ENCODE peak calls at places on chromosome 14, in eight cellular contexts. One of them, this sample, is unnamed.

GRCh38 chr14:88829188-88829587 is 4.7 kb downstream of the TTC8 start:
- DNase-seq in lower lobe of right lung: no peak
- DNase-seq in Calu3: no peak
- DNase-seq in pancreas: no peak
- DNase-seq in AG04450: no peak
- DNase-seq in upper lobe of right lung: no peak
- DNase-seq in thyroid gland: no peak
- DNase-seq in A549: no peak
- DNase-seq in this sample: no peak

GRCh38 chr14:31096255-31096654 is 70.1 kb upstream of the STRN3 start:
- DNase-seq in A549: no peak
- DNase-seq in thyroid gland: no peak
- DNase-seq in lower lobe of right lung: no peak
- DNase-seq in AG04450: peak
- DNase-seq in upper lobe of right lung: no peak
- DNase-seq in Calu3: no peak
- DNase-seq in pancreas: no peak
- DNase-seq in this sample: peak

GRCh38 chr14:92956961-92957360 is 34.0 kb downstream of the CHGA start:
- DNase-seq in Calu3: no peak
- DNase-seq in A549: no peak
- DNase-seq in lower lobe of right lung: no peak
- DNase-seq in upper lobe of right lung: no peak
- DNase-seq in pancreas: no peak
- DNase-seq in thyroid gland: no peak
- DNase-seq in AG04450: no peak
- DNase-seq in this sample: no peak

GRCh38 chr14:94142247-94142646 is 12.8 kb upstream of the IFI27L2 start:
- DNase-seq in pancreas: no peak
- DNase-seq in Calu3: no peak
- DNase-seq in thyroid gland: no peak
- DNase-seq in upper lobe of right lung: no peak
- DNase-seq in AG04450: no peak
- DNase-seq in A549: no peak
- DNase-seq in lower lobe of right lung: no peak
- DNase-seq in this sample: no peak

GRCh38 chr14:96249016-96249415 is 7.0 kb upstream of the BDKRB1 start:
- DNase-seq in Calu3: no peak
- DNase-seq in AG04450: peak
- DNase-seq in pancreas: no peak
- DNase-seq in thyroid gland: no peak
- DNase-seq in lower lobe of right lung: no peak
- DNase-seq in upper lobe of right lung: peak
- DNase-seq in A549: no peak
- DNase-seq in this sample: peak

GRCh38 chr14:100651999-100652508 is 64.8 kb upstream of the BEGAIN start:
- DNase-seq in AG04450: peak
- DNase-seq in upper lobe of right lung: no peak
- DNase-seq in Calu3: no peak
- DNase-seq in thyroid gland: no peak
- DNase-seq in A549: no peak
- DNase-seq in pancreas: peak
- DNase-seq in lower lobe of right lung: no peak
- DNase-seq in this sample: peak

GRCh38 chr14:101290681-101291080 is 270.6 kb upstream of the DIO3 start:
- DNase-seq in Calu3: no peak
- DNase-seq in A549: no peak
- DNase-seq in upper lobe of right lung: no peak
- DNase-seq in thyroid gland: no peak
- DNase-seq in AG04450: no peak
- DNase-seq in lower lobe of right lung: no peak
- DNase-seq in pancreas: no peak
- DNase-seq in this sample: no peak

GRCh38 chr14:58865520-58866281 is 227.9 kb downstream of the DACT1 start:
- DNase-seq in thyroid gland: no peak
- DNase-seq in lower lobe of right lung: no peak
- DNase-seq in upper lobe of right lung: no peak
- DNase-seq in Calu3: no peak
- DNase-seq in A549: no peak
- DNase-seq in AG04450: peak
- DNase-seq in pancreas: no peak
- DNase-seq in this sample: no peak

GRCh38 chr14:64800000-64800399 is 79.7 kb downstream of the SPTB start:
- DNase-seq in thyroid gland: peak
- DNase-seq in AG04450: no peak
- DNase-seq in lower lobe of right lung: peak
- DNase-seq in Calu3: peak
- DNase-seq in upper lobe of right lung: no peak
- DNase-seq in A549: peak
- DNase-seq in pancreas: peak
- DNase-seq in this sample: peak

GRCh38 chr14:76918751-76919421 is 92.7 kb downstream of the LRRC74A start:
- DNase-seq in pancreas: peak
- DNase-seq in AG04450: peak
- DNase-seq in lower lobe of right lung: peak
- DNase-seq in A549: peak
- DNase-seq in upper lobe of right lung: peak
- DNase-seq in Calu3: peak
- DNase-seq in thyroid gland: peak
- DNase-seq in this sample: peak

GRCh38 chr14:45201908-45202307 is 51.1 kb downstream of the MIS18BP1 start:
- DNase-seq in thyroid gland: no peak
- DNase-seq in pancreas: no peak
- DNase-seq in upper lobe of right lung: no peak
- DNase-seq in AG04450: no peak
- DNase-seq in Calu3: no peak
- DNase-seq in A549: no peak
- DNase-seq in lower lobe of right lung: no peak
- DNase-seq in this sample: peak

GRCh38 chr14:35696119-35696518 is 113.0 kb downstream of the RALGAPA1 start:
- DNase-seq in AG04450: no peak
- DNase-seq in pancreas: no peak
- DNase-seq in thyroid gland: no peak
- DNase-seq in upper lobe of right lung: no peak
- DNase-seq in Calu3: no peak
- DNase-seq in A549: no peak
- DNase-seq in lower lobe of right lung: no peak
- DNase-seq in this sample: no peak

GRCh38 chr14:71492346-71492745 is 439.9 kb upstream of the RGS6 start:
- DNase-seq in lower lobe of right lung: no peak
- DNase-seq in thyroid gland: no peak
- DNase-seq in A549: no peak
- DNase-seq in AG04450: peak
- DNase-seq in upper lobe of right lung: no peak
- DNase-seq in Calu3: no peak
- DNase-seq in pancreas: no peak
- DNase-seq in this sample: no peak

GRCh38 chr14:73249564-73250316 is 12.4 kb downstream of the PAPLN start:
- DNase-seq in A549: no peak
- DNase-seq in thyroid gland: no peak
- DNase-seq in pancreas: no peak
- DNase-seq in AG04450: no peak
- DNase-seq in lower lobe of right lung: no peak
- DNase-seq in upper lobe of right lung: no peak
- DNase-seq in Calu3: no peak
- DNase-seq in this sample: no peak

GRCh38 chr14:36827861-36828260 is 166.2 kb downstream of the PAX9 start:
- DNase-seq in Calu3: no peak
- DNase-seq in lower lobe of right lung: no peak
- DNase-seq in thyroid gland: no peak
- DNase-seq in pancreas: no peak
- DNase-seq in upper lobe of right lung: no peak
- DNase-seq in A549: no peak
- DNase-seq in AG04450: no peak
- DNase-seq in this sample: no peak

GRCh38 chr14:94058674-94059138 is 22.3 kb downstream of the DDX24 start:
- DNase-seq in upper lobe of right lung: no peak
- DNase-seq in Calu3: no peak
- DNase-seq in thyroid gland: no peak
- DNase-seq in A549: no peak
- DNase-seq in pancreas: peak
- DNase-seq in lower lobe of right lung: no peak
- DNase-seq in AG04450: no peak
- DNase-seq in this sample: no peak

GRCh38 chr14:102969060-102969791 is 46.8 kb downstream of the AMN start:
- DNase-seq in A549: no peak
- DNase-seq in AG04450: no peak
- DNase-seq in pancreas: no peak
- DNase-seq in lower lobe of right lung: no peak
- DNase-seq in thyroid gland: no peak
- DNase-seq in Calu3: no peak
- DNase-seq in upper lobe of right lung: no peak
- DNase-seq in this sample: no peak

GRCh38 chr14:97788364-97788763 is 991.2 kb downstream of the VRK1 start:
- DNase-seq in A549: no peak
- DNase-seq in AG04450: no peak
- DNase-seq in thyroid gland: no peak
- DNase-seq in lower lobe of right lung: no peak
- DNase-seq in Calu3: no peak
- DNase-seq in pancreas: no peak
- DNase-seq in upper lobe of right lung: no peak
- DNase-seq in this sample: no peak

GRCh38 chr14:97349946-97350345 is 552.8 kb downstream of the VRK1 start:
- DNase-seq in A549: no peak
- DNase-seq in thyroid gland: no peak
- DNase-seq in Calu3: no peak
- DNase-seq in upper lobe of right lung: no peak
- DNase-seq in lower lobe of right lung: no peak
- DNase-seq in AG04450: no peak
- DNase-seq in pancreas: no peak
- DNase-seq in this sample: no peak

GRCh38 chr14:99322731-99323599 is 51.0 kb upstream of the BCL11B start:
- DNase-seq in pancreas: no peak
- DNase-seq in Calu3: no peak
- DNase-seq in AG04450: no peak
- DNase-seq in upper lobe of right lung: peak
- DNase-seq in A549: no peak
- DNase-seq in thyroid gland: no peak
- DNase-seq in lower lobe of right lung: no peak
- DNase-seq in this sample: no peak

GRCh38 chr14:90053044-90053443 is 8.8 kb upstream of the KCNK13 start:
- DNase-seq in thyroid gland: no peak
- DNase-seq in Calu3: no peak
- DNase-seq in lower lobe of right lung: no peak
- DNase-seq in pancreas: no peak
- DNase-seq in AG04450: no peak
- DNase-seq in upper lobe of right lung: no peak
- DNase-seq in A549: no peak
- DNase-seq in this sample: no peak
- TF ChIP-seq CTCF in thyroid gland: no peak
- TF ChIP-seq CTCF in Calu3: no peak
- TF ChIP-seq CTCF in lower lobe of right lung: no peak
- TF ChIP-seq CTCF in pancreas: no peak
- TF ChIP-seq CTCF in AG04450: no peak
- TF ChIP-seq CTCF in upper lobe of right lung: no peak
- TF ChIP-seq CTCF in A549: no peak
- TF ChIP-seq CTCF in this sample: no peak

DNA sequence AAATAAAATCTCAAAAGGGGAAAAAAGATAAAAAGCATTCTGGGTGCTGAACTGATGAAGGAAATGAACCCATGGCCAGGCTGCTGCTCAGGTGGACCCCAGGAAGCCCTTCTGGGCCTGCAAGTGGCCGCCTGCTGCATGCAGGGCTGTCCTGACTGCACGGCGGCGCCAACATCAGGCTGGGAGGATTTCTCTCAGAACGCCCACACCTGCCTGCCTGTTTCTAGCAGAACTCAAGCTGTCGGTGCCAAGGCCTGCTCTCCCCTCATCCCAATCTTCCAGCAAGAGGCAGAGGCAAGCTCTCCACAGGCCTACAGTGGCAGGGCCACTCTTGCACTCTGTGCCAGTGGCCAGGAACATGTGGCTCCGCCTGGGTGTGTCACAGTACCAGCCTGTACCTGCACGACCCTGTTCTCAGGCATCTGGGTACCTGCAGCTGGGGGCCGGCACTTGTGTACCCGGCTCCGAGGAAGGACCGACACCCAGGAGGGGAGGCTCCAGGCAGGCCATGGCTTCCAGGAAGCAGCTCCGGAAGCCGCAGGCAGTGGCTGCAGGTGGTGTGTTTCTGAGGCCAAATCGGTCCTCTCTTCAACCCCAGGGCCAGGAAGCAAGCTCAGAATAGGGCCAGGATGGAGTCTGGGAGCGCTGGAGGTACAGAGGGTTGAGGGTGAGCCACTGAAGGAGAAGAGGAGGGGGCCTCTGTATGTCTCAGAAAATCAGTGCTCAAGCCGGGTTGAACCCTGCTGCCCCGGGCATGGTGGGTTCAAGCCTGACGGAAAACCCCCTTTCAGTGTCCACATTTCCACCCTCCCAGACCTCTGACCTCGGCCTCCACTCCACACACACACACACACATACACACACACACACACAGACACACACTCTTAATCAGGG is 2.5 kb upstream of the INF2 start:
- DNase-seq in thyroid gland: no peak
- DNase-seq in pancreas: peak
- DNase-seq in lower lobe of right lung: no peak
- DNase-seq in Calu3: no peak
- DNase-seq in A549: no peak
- DNase-seq in AG04450: no peak
- DNase-seq in upper lobe of right lung: no peak
- DNase-seq in this sample: no peak
- TF ChIP-seq CTCF in thyroid gland: no peak
- TF ChIP-seq CTCF in pancreas: no peak
- TF ChIP-seq CTCF in lower lobe of right lung: no peak
- TF ChIP-seq CTCF in Calu3: no peak
- TF ChIP-seq CTCF in A549: no peak
- TF ChIP-seq CTCF in AG04450: no peak
- TF ChIP-seq CTCF in upper lobe of right lung: no peak
- TF ChIP-seq CTCF in this sample: no peak

DNA sequence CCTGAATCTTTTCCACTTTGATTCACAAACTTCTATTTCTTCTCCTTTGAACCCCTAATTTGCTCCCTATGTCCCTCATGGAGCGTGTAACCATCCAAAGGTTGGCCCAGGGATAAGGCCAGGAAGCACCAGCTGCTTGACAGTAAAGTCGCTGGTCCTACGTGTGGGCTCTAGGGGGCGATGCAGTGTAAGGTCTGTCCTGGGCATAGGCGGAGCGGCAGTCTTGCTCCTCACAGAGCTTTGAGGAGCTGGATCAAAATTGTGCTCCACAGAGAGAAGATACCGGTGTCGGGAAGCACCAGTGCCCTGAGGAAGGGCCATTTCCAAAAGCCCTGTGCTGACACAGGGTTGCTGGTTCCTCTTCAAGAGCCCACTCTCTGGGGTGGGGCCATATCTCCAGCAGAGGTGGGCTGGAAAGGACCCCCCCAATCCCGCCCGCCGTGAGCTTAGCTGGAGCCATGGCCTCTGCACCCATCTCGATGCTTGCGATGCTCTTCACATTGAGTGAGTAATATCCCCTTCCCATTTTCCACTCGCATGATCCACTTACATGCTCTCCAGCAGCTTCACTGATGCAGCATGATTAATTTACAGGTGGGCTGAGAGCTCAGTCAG is 49.9 kb upstream of the OR4E1 start:
- DNase-seq in pancreas: no peak
- DNase-seq in upper lobe of right lung: no peak
- DNase-seq in thyroid gland: no peak
- DNase-seq in lower lobe of right lung: no peak
- DNase-seq in A549: peak
- DNase-seq in AG04450: no peak
- DNase-seq in Calu3: peak
- DNase-seq in this sample: no peak
- TF ChIP-seq CTCF in pancreas: no peak
- TF ChIP-seq CTCF in upper lobe of right lung: no peak
- TF ChIP-seq CTCF in thyroid gland: no peak
- TF ChIP-seq CTCF in lower lobe of right lung: no peak
- TF ChIP-seq CTCF in A549: peak
- TF ChIP-seq CTCF in AG04450: peak
- TF ChIP-seq CTCF in Calu3: no peak
- TF ChIP-seq CTCF in this sample: no peak

GRCh38 chr14:51357250-51357649 is 117.2 kb downstream of the TMX1 start:
- DNase-seq in AG04450: no peak
- DNase-seq in Calu3: no peak
- DNase-seq in A549: no peak
- DNase-seq in thyroid gland: no peak
- DNase-seq in pancreas: no peak
- DNase-seq in upper lobe of right lung: no peak
- DNase-seq in lower lobe of right lung: no peak
- DNase-seq in this sample: no peak
- TF ChIP-seq CTCF in AG04450: no peak
- TF ChIP-seq CTCF in Calu3: no peak
- TF ChIP-seq CTCF in A549: no peak
- TF ChIP-seq CTCF in thyroid gland: no peak
- TF ChIP-seq CTCF in pancreas: no peak
- TF ChIP-seq CTCF in upper lobe of right lung: no peak
- TF ChIP-seq CTCF in lower lobe of right lung: no peak
- TF ChIP-seq CTCF in this sample: no peak

This sample was measured in HFFc6.